ENCODE peak calls at places on chromosomes 16 and 17, in four cellular contexts. Y, C, G and V are unnamed samples.

GRCh38 chr17:81264640-81265039 is 25.5 kb downstream of the NDUFAF8 start:
- DNase-seq in G (no peak), C (no peak), Y (no peak), V (no peak)

GRCh38 chr16:49884033-49884707 is 28.3 kb upstream of the ZNF423 start:
- DNase-seq in C (no peak), G (no peak), Y (no peak), V (no peak)

GRCh38 chr17:50278526-50279180 is 4.4 kb downstream of the TMEM92 start:
- DNase-seq in G (peak; percentile 40), C (no peak), Y (no peak), V (no peak)

GRCh38 chr17:46046957-46047356 is 47.9 kb downstream of the STH start:
- DNase-seq in C (peak; percentile 33), G (no peak), Y (no peak), V (no peak)

GRCh38 chr17:79732804-79733691 is 2.3 kb downstream of the ENPP7 start:
- DNase-seq in Y (no peak), C (no peak), G (no peak), V (no peak)

GRCh38 chr17:50218771-50219315 is 17.4 kb upstream of the COL1A1 start:
- DNase-seq in Y (no peak), G (no peak), C (peak; percentile 97), V (no peak)

GRCh38 chr17:82592751-82593589 is 55.3 kb downstream of the WDR45B start:
- DNase-seq in G (no peak), Y (peak; percentile 92), C (peak; percentile 66), V (peak; percentile 59)

GRCh38 chr16:21618261-21618660 is 18.9 kb downstream of the METTL9 start:
- DNase-seq in Y (no peak), C (no peak), G (no peak), V (no peak)

GRCh38 chr16:84836234-84836647 is 16.5 kb downstream of the CRISPLD2 start:
- DNase-seq in Y (peak; percentile 92), G (peak; percentile 57), C (peak; percentile 100), V (no peak)

GRCh38 chr16:4847774-4848587 is 700 bp downstream of the UBN1 start:
- DNase-seq in G (no peak), C (peak; percentile 51), Y (peak; percentile 93), V (peak; percentile 21)

GRCh38 chr17:45441536-45442310 is 9.1 kb upstream of the ARHGAP27 start:
- DNase-seq in Y (peak; percentile 77), G (no peak), C (no peak), V (no peak)

GRCh38 chr17:45751466-45751865 is 32.7 kb upstream of the CRHR1 start:
- DNase-seq in G (no peak), Y (no peak), C (no peak), V (no peak)

GRCh38 chr17:17467720-17468119 is 9.1 kb upstream of the MED9 start:
- DNase-seq in C (no peak), Y (no peak), G (no peak), V (no peak)

GRCh38 chr17:44807093-44807816 is 22.8 kb downstream of the GJC1 start:
- DNase-seq in C (no peak), Y (no peak), G (no peak), V (no peak)

GRCh38 chr16:85759631-85760419 is 8.9 kb upstream of the C16orf74 start:
- DNase-seq in G (peak; percentile 68), C (no peak), Y (no peak), V (no peak)

GRCh38 chr16:608019-608418 is 18.2 kb downstream of the RAB40C start:
- DNase-seq in Y (no peak), C (no peak), G (no peak), V (no peak)

GRCh38 chr16:30946671-30947532 is 2.0 kb upstream of the ORAI3 start:
- DNase-seq in C (no peak), G (no peak), Y (peak; percentile 88), V (no peak)

GRCh38 chr17:14355556-14355955 is 54.7 kb downstream of the HS3ST3B1 start:
- DNase-seq in G (no peak), Y (no peak), C (no peak), V (no peak)

GRCh38 chr17:42253601-42254000 is 22.6 kb downstream of the STAT5B start:
- DNase-seq in Y (no peak), G (no peak), C (peak; percentile 47), V (no peak)

GRCh38 chr16:8776193-8776592 is 21.2 kb downstream of the TMEM186 start:
- DNase-seq in Y (no peak), G (no peak), C (no peak), V (no peak)

GRCh38 chr16:24781256-24781655 is 51.8 kb downstream of the TNRC6A start:
- DNase-seq in G (no peak), Y (no peak), C (no peak), V (no peak)

GRCh38 chr17:74497471-74497870 is 31.0 kb downstream of the CD300A start:
- DNase-seq in C (no peak), Y (peak; percentile 60), G (no peak), V (no peak)

GRCh38 chr17:29138991-29139682 is 41.1 kb downstream of the MYO18A start:
- DNase-seq in Y (no peak), G (no peak), C (no peak), V (no peak)

GRCh38 chr16:56941856-56942331 is 10.0 kb downstream of the HERPUD1 start:
- DNase-seq in Y (no peak), G (no peak), C (no peak), V (no peak)

GRCh38 chr16:47966325-47966724 is 189.5 kb downstream of the ABCC12 start:
- DNase-seq in G (no peak), C (no peak), Y (no peak), V (no peak)